ENCODE peak calls at places on chromosomes 12 and 14, in eight cellular contexts. Y is NCI-H774, L is HFF-Myc, K is AG04450, O is HFFc6, F is T-helper 9 cell, U is midbrain, A is hippocampal formation. T is an unnamed sample.

GRCh38 chr14:94115068-94115591 is 4.6 kb downstream of the IFI27 start:
- DNase-seq in O (no peak), A (no peak), Y (no peak), L (no peak), K (no peak), F (no peak), U (no peak), T (no peak)

GRCh38 chr14:98252819-98253218 is 1019.2 kb downstream of the BCL11B start:
- DNase-seq in A (no peak), O (no peak), K (no peak), L (no peak), Y (no peak), F (no peak), U (no peak), T (no peak)

GRCh38 chr12:12704593-12705230 is 8.7 kb upstream of the GPR19 start:
- DNase-seq in U (peak), F (no peak), K (peak), A (peak), L (peak), O (peak), Y (peak), T (no peak)

GRCh38 chr14:75399819-75400678 is 27.8 kb upstream of the JDP2 start:
- DNase-seq in Y (peak), A (peak), K (no peak), U (peak), O (peak), L (no peak), F (no peak), T (no peak)

GRCh38 chr12:76312314-76312713 is 35.9 kb downstream of the BBS10 start:
- DNase-seq in Y (no peak), F (no peak), U (no peak), K (no peak), O (no peak), A (no peak), L (no peak), T (no peak)

GRCh38 chr14:100546051-100546443 is 41.2 kb downstream of the BEGAIN start:
- DNase-seq in O (no peak), U (no peak), K (no peak), L (no peak), Y (no peak), A (no peak), F (no peak), T (no peak)

GRCh38 chr14:92651106-92651792 is 97.2 kb downstream of the LGMN start:
- DNase-seq in U (peak), O (no peak), Y (no peak), L (no peak), K (no peak), F (peak), A (peak), T (peak)

GRCh38 chr14:61564623-61565091 is 130.7 kb upstream of the HIF1A start:
- DNase-seq in Y (no peak), O (peak), L (peak), F (no peak), U (no peak), K (peak), A (no peak), T (no peak)

GRCh38 chr14:37411079-37411735 is 183.8 kb downstream of the FOXA1 start:
- DNase-seq in O (no peak), K (no peak), L (no peak), F (no peak), A (no peak), Y (peak), U (no peak), T (no peak)

GRCh38 chr14:70555890-70556289 is 21.1 kb upstream of the ADAM20 start:
- DNase-seq in K (no peak), O (no peak), F (no peak), A (no peak), L (peak), Y (no peak), U (no peak), T (no peak)

GRCh38 chr14:99603471-99603933 is 505 bp downstream of the CCDC85C start:
- DNase-seq in F (peak), U (no peak), Y (peak), O (peak), L (no peak), K (no peak), A (no peak), T (peak)

GRCh38 chr14:92726135-92726932 is 22.1 kb downstream of the LGMN start:
- DNase-seq in K (peak), O (peak), Y (no peak), U (no peak), F (no peak), L (peak), A (no peak), T (peak)

GRCh38 chr12:88334271-88334670 is 192.2 kb downstream of the TMTC3 start:
- DNase-seq in L (no peak), Y (peak), U (no peak), F (no peak), A (no peak), O (no peak), K (peak), T (no peak)

GRCh38 chr12:3262466-3262865 is 185.3 kb downstream of the TSPAN9 start:
- DNase-seq in O (no peak), Y (no peak), A (no peak), U (no peak), L (no peak), K (no peak), F (no peak), T (no peak)

GRCh38 chr12:118103231-118103600 is 595 bp downstream of the VSIG10 start:
- DNase-seq in A (no peak), U (no peak), O (no peak), Y (peak), K (no peak), L (no peak), F (no peak), T (no peak)